ENCODE peak calls at places on chromosome X, in seven cellular contexts. One of them, this sample, is unnamed.

GRCh38 chrX:54843050-54843449 is 35.5 kb downstream of the MAGED2 start:
- DNase-seq in GM23248: no peak
- DNase-seq in MM.1S: no peak
- DNase-seq in hepatocyte: no peak
- DNase-seq in HCT116: no peak
- DNase-seq in PC-3: no peak
- DNase-seq in GM23338: no peak
- DNase-seq in this sample: no peak

GRCh38 chrX:146424422-146424821 is 385.1 kb upstream of the CXorf51B start:
- DNase-seq in GM23248: no peak
- DNase-seq in MM.1S: no peak
- DNase-seq in hepatocyte: no peak
- DNase-seq in HCT116: no peak
- DNase-seq in PC-3: no peak
- DNase-seq in GM23338: no peak
- DNase-seq in this sample: no peak

GRCh38 chrX:77527233-77528001 is 80.2 kb downstream of the FGF16 start:
- DNase-seq in GM23248: no peak
- DNase-seq in MM.1S: no peak
- DNase-seq in hepatocyte: no peak
- DNase-seq in HCT116: no peak
- DNase-seq in PC-3: no peak
- DNase-seq in GM23338: peak
- DNase-seq in this sample: peak

GRCh38 chrX:151776936-151777335 is 42.4 kb downstream of the CNGA2 start:
- DNase-seq in GM23248: no peak
- DNase-seq in MM.1S: no peak
- DNase-seq in hepatocyte: no peak
- DNase-seq in HCT116: no peak
- DNase-seq in PC-3: no peak
- DNase-seq in GM23338: no peak
- DNase-seq in this sample: no peak

GRCh38 chrX:20397587-20397986 is 130.9 kb upstream of the RPS6KA3 start:
- DNase-seq in GM23248: no peak
- DNase-seq in MM.1S: no peak
- DNase-seq in hepatocyte: peak
- DNase-seq in HCT116: no peak
- DNase-seq in PC-3: no peak
- DNase-seq in GM23338: peak
- DNase-seq in this sample: peak

GRCh38 chrX:80817002-80817401 is 7.3 kb upstream of the BRWD3 start:
- DNase-seq in GM23248: peak
- DNase-seq in MM.1S: no peak
- DNase-seq in hepatocyte: no peak
- DNase-seq in HCT116: no peak
- DNase-seq in PC-3: no peak
- DNase-seq in GM23338: no peak
- DNase-seq in this sample: no peak

GRCh38 chrX:85996555-85996954 is 50.8 kb downstream of the CHM start:
- DNase-seq in GM23248: no peak
- DNase-seq in MM.1S: no peak
- DNase-seq in hepatocyte: no peak
- DNase-seq in HCT116: no peak
- DNase-seq in PC-3: no peak
- DNase-seq in GM23338: no peak
- DNase-seq in this sample: no peak

GRCh38 chrX:79146552-79147390 is 2.3 kb downstream of the GPR174 start:
- DNase-seq in GM23248: no peak
- DNase-seq in MM.1S: no peak
- DNase-seq in hepatocyte: no peak
- DNase-seq in HCT116: no peak
- DNase-seq in PC-3: no peak
- DNase-seq in GM23338: no peak
- DNase-seq in this sample: no peak

GRCh38 chrX:80174925-80175574 is 160.5 kb downstream of the TBX22 start:
- DNase-seq in GM23248: no peak
- DNase-seq in MM.1S: no peak
- DNase-seq in hepatocyte: peak
- DNase-seq in HCT116: no peak
- DNase-seq in PC-3: peak
- DNase-seq in GM23338: no peak
- DNase-seq in this sample: no peak

GRCh38 chrX:11242704-11243103 is 50.5 kb upstream of the AMELX start:
- DNase-seq in GM23248: no peak
- DNase-seq in MM.1S: no peak
- DNase-seq in hepatocyte: no peak
- DNase-seq in HCT116: no peak
- DNase-seq in PC-3: no peak
- DNase-seq in GM23338: no peak
- DNase-seq in this sample: no peak

GRCh38 chrX:102835504-102836146 is 101.4 kb upstream of the RAB40AL start:
- DNase-seq in GM23248: peak
- DNase-seq in MM.1S: peak
- DNase-seq in hepatocyte: peak
- DNase-seq in HCT116: no peak
- DNase-seq in PC-3: peak
- DNase-seq in GM23338: peak
- DNase-seq in this sample: peak

GRCh38 chrX:23100826-23101225 is 101.1 kb downstream of the DDX53 start:
- DNase-seq in GM23248: no peak
- DNase-seq in MM.1S: no peak
- DNase-seq in hepatocyte: no peak
- DNase-seq in HCT116: no peak
- DNase-seq in PC-3: no peak
- DNase-seq in GM23338: no peak
- DNase-seq in this sample: no peak

GRCh38 chrX:155632424-155633100 is 19.8 kb upstream of the TMLHE start:
- DNase-seq in GM23248: peak
- DNase-seq in MM.1S: peak
- DNase-seq in hepatocyte: no peak
- DNase-seq in HCT116: no peak
- DNase-seq in PC-3: no peak
- DNase-seq in GM23338: no peak
- DNase-seq in this sample: no peak

GRCh38 chrX:63050225-63050624 is 300.9 kb downstream of the SPIN4 start:
- DNase-seq in GM23248: no peak
- DNase-seq in MM.1S: peak
- DNase-seq in hepatocyte: no peak
- DNase-seq in HCT116: peak
- DNase-seq in PC-3: peak
- DNase-seq in GM23338: peak
- DNase-seq in this sample: no peak

GRCh38 chrX:70549429-70549828 is 104.8 kb downstream of the DLG3 start:
- DNase-seq in GM23248: no peak
- DNase-seq in MM.1S: no peak
- DNase-seq in hepatocyte: no peak
- DNase-seq in HCT116: no peak
- DNase-seq in PC-3: no peak
- DNase-seq in GM23338: no peak
- DNase-seq in this sample: no peak

GRCh38 chrX:141673946-141674345 is 24.6 kb downstream of the SPANXD start:
- DNase-seq in GM23248: no peak
- DNase-seq in MM.1S: no peak
- DNase-seq in hepatocyte: no peak
- DNase-seq in HCT116: no peak
- DNase-seq in PC-3: peak
- DNase-seq in GM23338: no peak
- DNase-seq in this sample: no peak

GRCh38 chrX:120504569-120504968 is 35.5 kb upstream of the LAMP2 start:
- DNase-seq in GM23248: no peak
- DNase-seq in MM.1S: no peak
- DNase-seq in hepatocyte: no peak
- DNase-seq in HCT116: no peak
- DNase-seq in PC-3: peak
- DNase-seq in GM23338: no peak
- DNase-seq in this sample: no peak

DNA sequence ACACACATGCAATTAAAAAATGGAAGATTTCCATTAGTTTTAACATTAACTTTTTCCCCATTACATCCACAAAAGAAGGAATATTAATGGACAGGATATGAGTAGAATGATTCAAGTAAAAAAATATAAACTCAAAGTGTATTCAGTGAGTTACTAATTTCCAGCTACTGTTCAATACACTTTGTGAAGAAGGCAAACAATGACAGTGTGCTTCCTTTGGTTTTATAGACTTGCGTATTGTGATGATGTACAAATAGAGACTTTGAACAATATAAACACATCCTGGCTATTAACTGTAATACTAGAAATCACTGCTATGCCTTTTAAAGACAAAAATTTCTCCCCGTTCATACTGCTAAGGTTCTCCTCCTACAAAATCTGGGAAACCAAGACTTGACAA is 171.4 kb downstream of the ASB9 start:
- DNase-seq in GM23248: no peak
- DNase-seq in MM.1S: no peak
- DNase-seq in hepatocyte: no peak
- DNase-seq in HCT116: no peak
- DNase-seq in PC-3: peak
- DNase-seq in GM23338: no peak
- DNase-seq in this sample: no peak
- TF ChIP-seq EZH2phosphoT487 in GM23248: no peak
- TF ChIP-seq EZH2phosphoT487 in MM.1S: no peak
- TF ChIP-seq EZH2phosphoT487 in hepatocyte: no peak
- TF ChIP-seq EZH2phosphoT487 in HCT116: no peak
- TF ChIP-seq EZH2phosphoT487 in PC-3: no peak
- TF ChIP-seq EZH2phosphoT487 in GM23338: no peak
- TF ChIP-seq EZH2phosphoT487 in this sample: no peak

GRCh38 chrX:14873676-14874049 is 442 bp downstream of the MOSPD2 start:
- DNase-seq in GM23248: no peak
- DNase-seq in MM.1S: no peak
- DNase-seq in hepatocyte: peak
- DNase-seq in HCT116: no peak
- DNase-seq in PC-3: no peak
- DNase-seq in GM23338: no peak
- DNase-seq in this sample: peak

GRCh38 chrX:14871767-14872166 is 1.1 kb downstream of the FANCB start:
- DNase-seq in GM23248: no peak
- DNase-seq in MM.1S: no peak
- DNase-seq in hepatocyte: no peak
- DNase-seq in HCT116: no peak
- DNase-seq in PC-3: no peak
- DNase-seq in GM23338: no peak
- DNase-seq in this sample: no peak

GRCh38 chrX:14872851-14873675 is at the start of the genes FANCB and MOSPD2:
- DNase-seq in GM23248: peak
- DNase-seq in MM.1S: peak
- DNase-seq in hepatocyte: peak
- DNase-seq in HCT116: peak
- DNase-seq in PC-3: peak
- DNase-seq in GM23338: peak
- DNase-seq in this sample: peak

GRCh38 chrX:14875624-14876023 is 2.4 kb downstream of the MOSPD2 start:
- DNase-seq in GM23248: no peak
- DNase-seq in MM.1S: no peak
- DNase-seq in hepatocyte: no peak
- DNase-seq in HCT116: no peak
- DNase-seq in PC-3: no peak
- DNase-seq in GM23338: no peak
- DNase-seq in this sample: no peak

DNA sequence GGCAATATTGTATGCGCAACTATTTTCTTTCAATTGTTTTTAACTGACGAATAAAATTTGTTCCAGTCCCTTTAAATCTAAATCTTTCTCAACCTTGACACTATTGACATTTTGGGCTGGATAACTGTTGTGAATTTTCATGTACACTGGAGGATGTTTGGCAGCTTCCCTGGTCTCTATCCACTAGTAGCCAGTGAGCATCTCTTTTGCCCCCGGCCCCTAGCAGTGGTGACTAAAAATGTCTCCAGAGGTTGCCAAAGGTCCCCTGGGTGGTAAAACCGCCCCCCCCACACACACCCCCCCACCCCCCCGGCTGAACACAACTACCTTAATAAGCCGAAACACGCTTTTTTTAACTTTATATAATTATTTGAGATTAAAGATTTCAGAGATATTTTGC is 514 bp downstream of the FANCB start:
- DNase-seq in GM23248: peak
- DNase-seq in MM.1S: no peak
- DNase-seq in hepatocyte: no peak
- DNase-seq in HCT116: no peak
- DNase-seq in PC-3: no peak
- DNase-seq in GM23338: peak
- DNase-seq in this sample: no peak
- H2AFZ ChIP-seq in GM23248: peak
- H2AFZ ChIP-seq in MM.1S: peak
- H2AFZ ChIP-seq in hepatocyte: peak
- H2AFZ ChIP-seq in HCT116: no peak
- H2AFZ ChIP-seq in PC-3: peak
- H2AFZ ChIP-seq in GM23338: no peak
- H2AFZ ChIP-seq in this sample: no peak

GRCh38 chrX:37912286-37912685 is 64.9 kb upstream of the DYNLT3 start:
- DNase-seq in GM23248: peak
- DNase-seq in MM.1S: no peak
- DNase-seq in hepatocyte: peak
- DNase-seq in HCT116: no peak
- DNase-seq in PC-3: peak
- DNase-seq in GM23338: no peak
- DNase-seq in this sample: no peak

GRCh38 chrX:37912797-37913196 is 65.4 kb upstream of the DYNLT3 start:
- DNase-seq in GM23248: peak
- DNase-seq in MM.1S: no peak
- DNase-seq in hepatocyte: no peak
- DNase-seq in HCT116: no peak
- DNase-seq in PC-3: no peak
- DNase-seq in GM23338: no peak
- DNase-seq in this sample: no peak

GRCh38 chrX:37905436-37906147 is 58.2 kb upstream of the DYNLT3 start:
- DNase-seq in GM23248: peak
- DNase-seq in MM.1S: no peak
- DNase-seq in hepatocyte: peak
- DNase-seq in HCT116: no peak
- DNase-seq in PC-3: no peak
- DNase-seq in GM23338: peak
- DNase-seq in this sample: peak

GRCh38 chrX:37906357-37906756 is 59.0 kb upstream of the DYNLT3 start:
- DNase-seq in GM23248: no peak
- DNase-seq in MM.1S: no peak
- DNase-seq in hepatocyte: no peak
- DNase-seq in HCT116: no peak
- DNase-seq in PC-3: no peak
- DNase-seq in GM23338: no peak
- DNase-seq in this sample: no peak

GRCh38 chrX:37910186-37910585 is 62.8 kb upstream of the DYNLT3 start:
- DNase-seq in GM23248: no peak
- DNase-seq in MM.1S: no peak
- DNase-seq in hepatocyte: no peak
- DNase-seq in HCT116: no peak
- DNase-seq in PC-3: no peak
- DNase-seq in GM23338: no peak
- DNase-seq in this sample: no peak
- TF ChIP-seq EZH2 in GM23248: no peak
- TF ChIP-seq EZH2 in MM.1S: no peak
- TF ChIP-seq EZH2 in hepatocyte: no peak
- TF ChIP-seq EZH2 in HCT116: no peak
- TF ChIP-seq EZH2 in PC-3: no peak
- TF ChIP-seq EZH2 in GM23338: no peak
- TF ChIP-seq EZH2 in this sample: no peak

GRCh38 chrX:24673424-24673823 is 20.3 kb upstream of the POLA1 start:
- DNase-seq in GM23248: no peak
- DNase-seq in MM.1S: no peak
- DNase-seq in hepatocyte: no peak
- DNase-seq in HCT116: no peak
- DNase-seq in PC-3: no peak
- DNase-seq in GM23338: peak
- DNase-seq in this sample: no peak

GRCh38 chrX:24672701-24673190 is 21.0 kb upstream of the POLA1 start:
- DNase-seq in GM23248: no peak
- DNase-seq in MM.1S: no peak
- DNase-seq in hepatocyte: peak
- DNase-seq in HCT116: no peak
- DNase-seq in PC-3: no peak
- DNase-seq in GM23338: no peak
- DNase-seq in this sample: peak

GRCh38 chrX:24676403-24677024 is 17.2 kb upstream of the POLA1 start:
- DNase-seq in GM23248: peak
- DNase-seq in MM.1S: no peak
- DNase-seq in hepatocyte: peak
- DNase-seq in HCT116: no peak
- DNase-seq in PC-3: peak
- DNase-seq in GM23338: peak
- DNase-seq in this sample: peak
- TF ChIP-seq EZH2phosphoT487 in GM23248: no peak
- TF ChIP-seq EZH2phosphoT487 in MM.1S: no peak
- TF ChIP-seq EZH2phosphoT487 in hepatocyte: no peak
- TF ChIP-seq EZH2phosphoT487 in HCT116: no peak
- TF ChIP-seq EZH2phosphoT487 in PC-3: no peak
- TF ChIP-seq EZH2phosphoT487 in GM23338: no peak
- TF ChIP-seq EZH2phosphoT487 in this sample: no peak

This sample was measured in neural progenitor cell.